ENCODE peak calls at places on chromosome X, in seven cellular contexts. C is hippocampal formation, S is T-helper 1 cell, X is progenitor cell of endocrine pancreas, P is mucosa of descending colon, T is IMR-90, Q is skeletal muscle cell. L is an unnamed sample.

GRCh38 chrX:13495232-13495631 is 74.2 kb upstream of the EGFL6 start:
- DNase-seq in C (no peak), S (no peak), X (no peak), P (no peak), T (no peak), Q (no peak), L (no peak)

GRCh38 chrX:136767104-136767941 is 13.4 kb downstream of the ARHGEF6 start:
- DNase-seq in C (peak), S (peak), X (peak), P (peak), T (peak), Q (no peak), L (peak)

GRCh38 chrX:63349307-63349706 is 1.8 kb downstream of the SPIN4 start:
- DNase-seq in C (no peak), S (no peak), X (no peak), P (no peak), T (no peak), Q (no peak), L (no peak)

GRCh38 chrX:111355523-111356122 is 56.4 kb downstream of the DCX start:
- DNase-seq in C (no peak), S (no peak), X (no peak), P (no peak), T (no peak), Q (no peak), L (no peak)

GRCh38 chrX:153299855-153300254 is 21.7 kb downstream of the PNMA6F start:
- DNase-seq in C (no peak), S (no peak), X (no peak), P (no peak), T (no peak), Q (no peak), L (no peak)

GRCh38 chrX:116694046-116694445 is 231.3 kb upstream of the CT83 start:
- DNase-seq in C (no peak), S (no peak), X (no peak), P (no peak), T (no peak), Q (no peak), L (no peak)

GRCh38 chrX:148412006-148412405 is 88.4 kb upstream of the AFF2 start:
- DNase-seq in C (no peak), S (no peak), X (no peak), P (no peak), T (no peak), Q (no peak), L (no peak)

GRCh38 chrX:141278306-141278705 is 36.0 kb upstream of the SPANXC start:
- DNase-seq in C (no peak), S (no peak), X (no peak), P (no peak), T (peak), Q (no peak), L (no peak)

L was measured in brain microvascular endothelial cell.